ENCODE peak calls at places on chromosome 2, in five cellular contexts. One of them, this sample, is unnamed.

GRCh38 chr2:142285480-142285879 is 154.7 kb upstream of the LRP1B start:
- DNase-seq in neuronal stem cell: no peak
- DNase-seq in H9: no peak
- DNase-seq in H1: no peak
- DNase-seq in mesenchymal stem cell: no peak
- DNase-seq in this sample: no peak

GRCh38 chr2:118728984-118729383 is 118.5 kb downstream of the EN1 start:
- DNase-seq in neuronal stem cell: no peak
- DNase-seq in H9: no peak
- DNase-seq in H1: no peak
- DNase-seq in mesenchymal stem cell: no peak
- DNase-seq in this sample: no peak

GRCh38 chr2:150690870-150691269 is 203.4 kb upstream of the RND3 start:
- DNase-seq in neuronal stem cell: no peak
- DNase-seq in H9: no peak
- DNase-seq in H1: no peak
- DNase-seq in mesenchymal stem cell: peak
- DNase-seq in this sample: no peak

GRCh38 chr2:105188343-105188742 is 53.2 kb upstream of the GPR45 start:
- DNase-seq in neuronal stem cell: no peak
- DNase-seq in H9: peak
- DNase-seq in H1: no peak
- DNase-seq in mesenchymal stem cell: no peak
- DNase-seq in this sample: no peak

GRCh38 chr2:232300894-232301387 is 77.6 kb upstream of the ALPP start:
- DNase-seq in neuronal stem cell: no peak
- DNase-seq in H9: no peak
- DNase-seq in H1: no peak
- DNase-seq in mesenchymal stem cell: peak
- DNase-seq in this sample: no peak

GRCh38 chr2:234172066-234172465 is 121.6 kb downstream of the SPP2 start:
- DNase-seq in neuronal stem cell: no peak
- DNase-seq in H9: no peak
- DNase-seq in H1: no peak
- DNase-seq in mesenchymal stem cell: no peak
- DNase-seq in this sample: peak

GRCh38 chr2:16628316-16628715 is 37.3 kb downstream of the CYRIA start:
- DNase-seq in neuronal stem cell: no peak
- DNase-seq in H9: no peak
- DNase-seq in H1: no peak
- DNase-seq in mesenchymal stem cell: peak
- DNase-seq in this sample: no peak

GRCh38 chr2:19611491-19612332 is 253.3 kb upstream of the OSR1 start:
- DNase-seq in neuronal stem cell: no peak
- DNase-seq in H9: no peak
- DNase-seq in H1: no peak
- DNase-seq in mesenchymal stem cell: peak
- DNase-seq in this sample: no peak

GRCh38 chr2:197010200-197011020 is 83.9 kb upstream of the PGAP1 start:
- DNase-seq in neuronal stem cell: no peak
- DNase-seq in H9: no peak
- DNase-seq in H1: no peak
- DNase-seq in mesenchymal stem cell: no peak
- DNase-seq in this sample: no peak

GRCh38 chr2:235191933-235192332 is 240.1 kb downstream of the SH3BP4 start:
- DNase-seq in neuronal stem cell: no peak
- DNase-seq in H9: no peak
- DNase-seq in H1: no peak
- DNase-seq in mesenchymal stem cell: no peak
- DNase-seq in this sample: no peak

GRCh38 chr2:193276988-193277387 is 1082.3 kb upstream of the TMEFF2 start:
- DNase-seq in neuronal stem cell: no peak
- DNase-seq in H9: no peak
- DNase-seq in H1: no peak
- DNase-seq in mesenchymal stem cell: no peak
- DNase-seq in this sample: no peak

GRCh38 chr2:219210572-219211362 is 4.2 kb downstream of the ZFAND2B start:
- DNase-seq in neuronal stem cell: no peak
- DNase-seq in H9: no peak
- DNase-seq in H1: no peak
- DNase-seq in mesenchymal stem cell: no peak
- DNase-seq in this sample: no peak

GRCh38 chr2:119696005-119696404 is 17.0 kb downstream of the TMEM177 start:
- DNase-seq in neuronal stem cell: no peak
- DNase-seq in H9: no peak
- DNase-seq in H1: no peak
- DNase-seq in mesenchymal stem cell: no peak
- DNase-seq in this sample: no peak

GRCh38 chr2:61537590-61538178 is 472 bp downstream of the XPO1 start:
- DNase-seq in neuronal stem cell: peak
- DNase-seq in H9: no peak
- DNase-seq in H1: no peak
- DNase-seq in mesenchymal stem cell: no peak
- DNase-seq in this sample: no peak

GRCh38 chr2:16625201-16625729 is 40.4 kb downstream of the CYRIA start:
- DNase-seq in neuronal stem cell: no peak
- DNase-seq in H9: no peak
- DNase-seq in H1: no peak
- DNase-seq in mesenchymal stem cell: peak
- DNase-seq in this sample: peak

GRCh38 chr2:204264746-204265145 is 280.5 kb upstream of the PARD3B start:
- DNase-seq in neuronal stem cell: no peak
- DNase-seq in H9: no peak
- DNase-seq in H1: no peak
- DNase-seq in mesenchymal stem cell: no peak
- DNase-seq in this sample: no peak

GRCh38 chr2:174779361-174779928 is 15.2 kb upstream of the CHRNA1 start:
- DNase-seq in neuronal stem cell: no peak
- DNase-seq in H9: no peak
- DNase-seq in H1: no peak
- DNase-seq in mesenchymal stem cell: peak
- DNase-seq in this sample: no peak

GRCh38 chr2:49255325-49256023 is 101.2 kb upstream of the FSHR start:
- DNase-seq in neuronal stem cell: no peak
- DNase-seq in H9: no peak
- DNase-seq in H1: no peak
- DNase-seq in mesenchymal stem cell: no peak
- DNase-seq in this sample: no peak

GRCh38 chr2:69046221-69046662 is 33.3 kb downstream of the ANTXR1 start:
- DNase-seq in neuronal stem cell: no peak
- DNase-seq in H9: no peak
- DNase-seq in H1: no peak
- DNase-seq in mesenchymal stem cell: peak
- DNase-seq in this sample: no peak

GRCh38 chr2:178553047-178553446 is 72.8 kb downstream of the PLEKHA3 start:
- DNase-seq in neuronal stem cell: no peak
- DNase-seq in H9: no peak
- DNase-seq in H1: no peak
- DNase-seq in mesenchymal stem cell: peak
- DNase-seq in this sample: no peak

GRCh38 chr2:85792783-85793441 is 39.1 kb downstream of the ATOH8 start:
- DNase-seq in neuronal stem cell: no peak
- DNase-seq in H9: no peak
- DNase-seq in H1: no peak
- DNase-seq in mesenchymal stem cell: peak
- DNase-seq in this sample: peak

GRCh38 chr2:233852056-233852455 is 2.3 kb downstream of the HJURP start:
- DNase-seq in neuronal stem cell: no peak
- DNase-seq in H9: no peak
- DNase-seq in H1: no peak
- DNase-seq in mesenchymal stem cell: peak
- DNase-seq in this sample: no peak

GRCh38 chr2:104385743-104386142 is 468.2 kb upstream of the POU3F3 start:
- DNase-seq in neuronal stem cell: no peak
- DNase-seq in H9: no peak
- DNase-seq in H1: no peak
- DNase-seq in mesenchymal stem cell: no peak
- DNase-seq in this sample: no peak

GRCh38 chr2:72859831-72860262 is 27.4 kb upstream of the SPR start:
- DNase-seq in neuronal stem cell: peak
- DNase-seq in H9: peak
- DNase-seq in H1: peak
- DNase-seq in mesenchymal stem cell: peak
- DNase-seq in this sample: peak

GRCh38 chr2:235041221-235041917 is 89.6 kb downstream of the SH3BP4 start:
- DNase-seq in neuronal stem cell: no peak
- DNase-seq in H9: no peak
- DNase-seq in H1: no peak
- DNase-seq in mesenchymal stem cell: no peak
- DNase-seq in this sample: no peak

GRCh38 chr2:98027535-98027934 is 31.8 kb upstream of the TMEM131 start:
- DNase-seq in neuronal stem cell: no peak
- DNase-seq in H9: no peak
- DNase-seq in H1: peak
- DNase-seq in mesenchymal stem cell: no peak
- DNase-seq in this sample: peak

GRCh38 chr2:129923265-129924141 is 56.0 kb upstream of the RAB6C start:
- DNase-seq in neuronal stem cell: peak
- DNase-seq in H9: peak
- DNase-seq in H1: peak
- DNase-seq in mesenchymal stem cell: peak
- DNase-seq in this sample: peak

GRCh38 chr2:167506395-167506794 is 618.1 kb downstream of the XIRP2 start:
- DNase-seq in neuronal stem cell: no peak
- DNase-seq in H9: no peak
- DNase-seq in H1: no peak
- DNase-seq in mesenchymal stem cell: peak
- DNase-seq in this sample: no peak

DNA sequence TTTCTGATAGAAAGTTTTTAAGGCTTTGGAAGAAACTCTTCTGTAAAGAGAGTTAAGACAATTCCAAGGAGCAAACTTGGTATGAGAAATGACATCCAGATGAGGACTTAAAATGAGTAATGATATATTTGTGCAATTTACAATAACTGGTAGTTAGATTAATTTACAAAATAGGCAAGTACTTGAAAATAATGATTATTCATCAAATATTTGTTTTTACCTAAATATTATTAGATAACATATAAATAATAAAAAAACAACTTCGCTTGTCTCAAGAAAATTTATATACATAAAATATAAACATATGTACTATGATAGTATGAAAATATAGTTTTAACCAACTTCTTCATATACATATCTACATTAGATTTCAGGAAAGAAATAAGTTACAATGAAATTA is 478.5 kb downstream of the TRIB2 start:
- DNase-seq in neuronal stem cell: no peak
- DNase-seq in H9: no peak
- DNase-seq in H1: no peak
- DNase-seq in mesenchymal stem cell: no peak
- DNase-seq in this sample: no peak
- H2BK12ac ChIP-seq in neuronal stem cell: no peak
- H2BK12ac ChIP-seq in H9: no peak
- H2BK12ac ChIP-seq in H1: no peak
- H2BK12ac ChIP-seq in mesenchymal stem cell: no peak
- H2BK12ac ChIP-seq in this sample: no peak

DNA sequence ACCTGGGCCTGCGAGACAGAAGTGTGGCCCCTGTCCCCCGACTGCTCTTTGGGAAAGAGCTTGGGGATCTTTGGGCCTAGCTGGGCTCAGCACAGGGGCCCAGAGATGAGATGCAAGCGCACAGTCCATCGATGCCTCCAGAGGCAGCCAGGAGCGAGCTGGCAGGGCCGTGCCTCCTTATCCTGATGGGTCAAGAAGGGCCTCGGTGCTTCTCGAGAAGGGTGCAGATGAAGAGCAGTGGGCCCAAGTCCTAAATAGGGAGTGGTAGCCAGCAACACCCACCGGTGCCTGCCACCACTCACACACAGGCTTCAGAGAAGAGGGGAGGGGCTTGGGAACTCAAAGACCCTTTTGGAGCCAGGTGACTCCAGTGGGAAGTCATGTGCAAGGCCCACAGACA is 17.7 kb downstream of the KCNK3 start:
- DNase-seq in neuronal stem cell: no peak
- DNase-seq in H9: no peak
- DNase-seq in H1: no peak
- DNase-seq in mesenchymal stem cell: no peak
- DNase-seq in this sample: no peak
- H3K27ac ChIP-seq in neuronal stem cell: no peak
- H3K27ac ChIP-seq in H9: no peak
- H3K27ac ChIP-seq in H1: no peak
- H3K27ac ChIP-seq in mesenchymal stem cell: no peak
- H3K27ac ChIP-seq in this sample: no peak

GRCh38 chr2:30371772-30372373 is 75.2 kb upstream of the LCLAT1 start:
- DNase-seq in neuronal stem cell: no peak
- DNase-seq in H9: no peak
- DNase-seq in H1: no peak
- DNase-seq in mesenchymal stem cell: no peak
- DNase-seq in this sample: no peak
- H4K8ac ChIP-seq in neuronal stem cell: no peak
- H4K8ac ChIP-seq in H9: no peak
- H4K8ac ChIP-seq in H1: no peak
- H4K8ac ChIP-seq in mesenchymal stem cell: no peak
- H4K8ac ChIP-seq in this sample: no peak

GRCh38 chr2:210567279-210567678 is 10.9 kb downstream of the CPS1 start:
- DNase-seq in neuronal stem cell: no peak
- DNase-seq in H9: no peak
- DNase-seq in H1: no peak
- DNase-seq in mesenchymal stem cell: no peak
- DNase-seq in this sample: no peak
- H2BK12ac ChIP-seq in neuronal stem cell: no peak
- H2BK12ac ChIP-seq in H9: no peak
- H2BK12ac ChIP-seq in H1: no peak
- H2BK12ac ChIP-seq in mesenchymal stem cell: no peak
- H2BK12ac ChIP-seq in this sample: no peak

DNA sequence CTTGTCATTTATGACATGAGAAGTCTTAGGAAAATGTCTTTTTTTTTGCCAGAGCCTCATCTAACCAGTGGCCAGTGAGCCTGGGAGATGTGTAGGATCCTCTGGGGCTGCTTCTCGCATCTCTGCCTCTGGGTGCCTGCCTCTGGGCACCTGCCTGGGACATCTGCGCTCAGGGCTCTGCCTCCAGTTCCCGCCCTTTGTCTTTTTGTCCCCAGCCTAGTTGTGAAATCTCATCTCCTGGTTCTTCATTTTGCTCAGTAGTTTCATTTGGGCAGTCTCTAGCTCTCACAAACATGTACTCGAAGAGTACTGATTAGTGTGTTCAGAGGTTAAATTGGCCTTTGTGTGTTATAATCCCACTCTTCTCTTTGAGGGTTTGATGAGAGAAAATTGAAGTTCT is 92.0 kb downstream of the LTBP1 start:
- DNase-seq in neuronal stem cell: no peak
- DNase-seq in H9: no peak
- DNase-seq in H1: no peak
- DNase-seq in mesenchymal stem cell: no peak
- DNase-seq in this sample: no peak
- H3K27ac ChIP-seq in neuronal stem cell: peak
- H3K27ac ChIP-seq in H9: no peak
- H3K27ac ChIP-seq in H1: no peak
- H3K27ac ChIP-seq in mesenchymal stem cell: no peak
- H3K27ac ChIP-seq in this sample: no peak

GRCh38 chr2:10120938-10121574 is 1.5 kb upstream of the RRM2 start:
- DNase-seq in neuronal stem cell: no peak
- DNase-seq in H9: no peak
- DNase-seq in H1: no peak
- DNase-seq in mesenchymal stem cell: peak
- DNase-seq in this sample: peak
- H4K8ac ChIP-seq in neuronal stem cell: no peak
- H4K8ac ChIP-seq in H9: no peak
- H4K8ac ChIP-seq in H1: no peak
- H4K8ac ChIP-seq in mesenchymal stem cell: no peak
- H4K8ac ChIP-seq in this sample: peak

This sample was measured in trophoblast cell.